ENCODE peak calls at places on chromosomes 11 and 22, in five cellular contexts. N, S, I, E and F are unnamed samples.

GRCh38 chr11:45383229-45383628 is 97.1 kb upstream of the SYT13 start:
- DNase-seq in N (no peak), S (no peak), I (no peak), E (no peak), F (no peak)

GRCh38 chr11:125071831-125072209 is 8.7 kb downstream of the SLC37A2 start:
- DNase-seq in N (no peak), S (no peak), I (no peak), E (no peak), F (no peak)

GRCh38 chr11:19978668-19979518 is 181.4 kb downstream of the DBX1 start:
- DNase-seq in N (no peak), S (no peak), I (peak; percentile 65), E (peak; percentile 79), F (peak; percentile 19)

GRCh38 chr11:43116071-43116470 is 195.7 kb upstream of the API5 start:
- DNase-seq in N (no peak), S (no peak), I (no peak), E (no peak), F (no peak)

GRCh38 chr11:88523362-88524028 is 186.0 kb upstream of the CTSC start:
- DNase-seq in N (no peak), S (no peak), I (no peak), E (no peak), F (no peak)

GRCh38 chr11:102323542-102324261 is 6.4 kb downstream of the BIRC3 start:
- DNase-seq in N (no peak), S (no peak), I (no peak), E (no peak), F (no peak)

GRCh38 chr11:44178381-44178780 is 82.9 kb downstream of the EXT2 start:
- DNase-seq in N (no peak), S (peak; percentile 18), I (no peak), E (no peak), F (no peak)

GRCh38 chr11:35923452-35923851 is 20.4 kb upstream of the LDLRAD3 start:
- DNase-seq in N (no peak), S (no peak), I (no peak), E (no peak), F (no peak)

GRCh38 chr11:69513196-69513595 is 31.7 kb downstream of the LINC01488 start:
- DNase-seq in N (no peak), S (no peak), I (no peak), E (no peak), F (no peak)

GRCh38 chr22:45473626-45474237 is 29.0 kb upstream of the FBLN1 start:
- DNase-seq in N (no peak), S (no peak), I (no peak), E (no peak), F (no peak)

GRCh38 chr22:31088233-31088986 is 7.3 kb downstream of the SMTN start:
- DNase-seq in N (peak; percentile 77), S (peak; percentile 25), I (no peak), E (no peak), F (no peak)

GRCh38 chr22:31087744-31088215 is 6.7 kb downstream of the SMTN start:
- DNase-seq in N (no peak), S (peak; percentile 10), I (no peak), E (no peak), F (no peak)

GRCh38 chr22:31085493-31085824 is 4.3 kb downstream of the SMTN start:
- DNase-seq in N (no peak), S (no peak), I (no peak), E (no peak), F (no peak)

GRCh38 chr22:31085928-31086327 is 4.8 kb downstream of the SMTN start:
- DNase-seq in N (no peak), S (peak; percentile 11), I (no peak), E (no peak), F (no peak)

GRCh38 chr22:31086703-31087330 is 5.7 kb downstream of the SMTN start:
- DNase-seq in N (no peak), S (no peak), I (no peak), E (no peak), F (no peak)
- H3K27ac ChIP-seq in N (peak overlapping the region; percentile 5), S (peak overlapping the region; percentile 28), I (peak overlapping the region; percentile 15), E (no peak overlapping the region), F (peak overlapping the region; percentile 98)

GRCh38 chr11:127931811-127932210 is 655.5 kb downstream of the ETS1 start:
- DNase-seq in N (no peak), S (no peak), I (no peak), E (no peak), F (no peak)

GRCh38 chr11:127925430-127925829 is 661.9 kb downstream of the ETS1 start:
- DNase-seq in N (no peak), S (no peak), I (no peak), E (no peak), F (no peak)

DNA sequence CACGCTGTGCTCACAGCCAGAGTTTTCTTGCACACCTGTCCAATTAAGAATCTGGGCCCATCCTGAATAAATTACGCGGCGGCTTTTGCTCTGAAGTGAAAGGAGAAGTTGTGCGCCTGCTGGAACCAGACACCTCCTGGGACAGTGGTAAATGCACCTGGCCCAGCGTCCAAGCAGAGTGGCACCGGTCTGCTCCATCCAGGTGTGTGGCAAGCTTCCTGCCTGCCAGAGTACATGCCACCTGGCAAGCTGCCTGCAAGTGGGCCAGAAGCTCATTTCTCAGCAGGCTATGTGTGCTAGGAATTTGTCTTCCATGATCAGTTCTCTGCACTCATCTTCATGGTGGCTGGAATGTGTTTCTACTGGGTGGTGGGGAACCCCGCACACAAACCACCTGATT is 660.6 kb downstream of the ETS1 start:
- DNase-seq in N (no peak), S (no peak), I (no peak), E (no peak), F (no peak)
- H3K9me3 ChIP-seq in N (no peaks in the 10 kb centered on the region), S (no peaks in the 10 kb centered on the region), I (no peaks in the 10 kb centered on the region), E (no peaks in the 10 kb centered on the region), F (no peaks in the 10 kb centered on the region)

DNA sequence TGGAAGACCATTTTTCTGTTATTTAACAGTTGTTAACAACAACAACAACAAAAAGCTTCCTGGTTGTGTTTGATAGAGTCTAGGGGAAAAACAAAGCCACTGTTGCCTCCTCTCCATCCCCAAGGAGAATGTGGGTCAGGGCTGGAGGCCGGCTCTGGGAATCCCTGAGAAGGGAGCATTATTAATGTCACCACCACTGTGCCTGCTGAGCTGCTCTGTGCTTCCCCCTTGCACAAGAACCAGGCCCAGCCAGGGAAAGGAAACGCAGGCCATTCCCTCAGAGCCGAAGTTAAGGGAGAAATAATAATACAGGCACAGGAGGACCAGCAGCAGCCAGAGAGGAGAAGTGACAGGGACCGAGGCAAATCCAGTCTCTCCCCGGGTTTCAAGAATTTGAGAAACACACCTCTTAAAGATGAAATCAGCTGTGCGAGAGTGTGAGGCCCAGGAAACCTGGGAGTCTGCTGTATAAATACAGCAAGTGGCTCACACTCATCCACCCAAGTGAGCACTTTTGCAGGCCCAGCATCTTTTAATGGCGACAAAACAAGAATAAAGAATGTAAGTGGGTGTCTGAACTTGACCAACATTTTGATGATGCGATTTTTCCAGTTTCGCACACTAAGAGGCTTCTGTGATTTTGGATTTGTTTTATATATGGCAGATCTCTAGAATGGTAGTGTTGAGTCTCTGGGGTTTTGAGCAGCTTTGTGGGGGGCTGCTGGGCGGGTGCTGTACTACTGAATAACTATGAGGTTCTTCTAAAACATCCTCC is 539.2 kb downstream of the NTM start:
- DNase-seq in N (no peak), S (no peak), I (no peak), E (no peak), F (no peak)
- H3K4me3 ChIP-seq in N (no peak overlapping the region), S (no peak overlapping the region), I (no peak overlapping the region), E (no peak overlapping the region), F (no peak overlapping the region)

GRCh38 chr22:38304526-38304925 is 12.7 kb downstream of the CSNK1E start:
- DNase-seq in N (no peak), S (no peak), I (no peak), E (no peak), F (no peak)
- H3K27ac ChIP-seq in N (peak overlapping the region; percentile 6), S (peak overlapping the region; percentile 66), I (no peak overlapping the region), E (no peak overlapping the region), F (peak overlapping the region; percentile 79)

DNA sequence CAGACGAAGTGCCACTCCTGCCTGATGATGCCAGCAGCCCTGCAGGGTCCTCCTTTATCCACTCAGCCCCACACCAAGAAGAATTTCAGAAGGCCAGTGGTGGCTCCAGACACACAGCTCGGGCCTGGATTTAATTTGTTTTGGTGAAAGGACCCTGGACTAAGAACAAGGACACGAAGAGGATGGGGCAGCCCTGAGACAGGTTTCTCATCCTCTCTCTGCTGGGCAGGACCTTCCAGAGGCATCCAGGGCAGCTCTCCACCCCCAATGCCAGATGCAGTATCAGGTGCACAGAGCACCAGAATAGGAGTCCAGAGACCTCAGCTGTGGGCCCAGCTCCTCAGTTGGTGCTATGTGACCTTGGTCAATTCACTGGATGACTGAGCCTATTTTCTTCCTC is 72.0 kb downstream of the TRIM29 start:
- DNase-seq in N (peak; percentile 28), S (no peak), I (no peak), E (no peak), F (peak; percentile 54)
- H3K9me3 ChIP-seq in N (no peaks in the 10 kb centered on the region), S (no peaks in the 10 kb centered on the region), I (no peaks in the 10 kb centered on the region), E (no peaks in the 10 kb centered on the region), F (no peaks in the 10 kb centered on the region)

GRCh38 chr11:59207988-59208432 is 4.7 kb downstream of the MPEG1 start:
- DNase-seq in N (no peak), S (no peak), I (no peak), E (peak; percentile 65), F (no peak)

GRCh38 chr11:59212744-59213573 is at the start of gene MPEG1:
- DNase-seq in N (no peak), S (no peak), I (no peak), E (no peak), F (no peak)

GRCh38 chr11:59214141-59214893 is 1.6 kb upstream of the MPEG1 start:
- DNase-seq in N (no peak), S (no peak), I (no peak), E (no peak), F (no peak)

GRCh38 chr11:59208956-59209355 is 3.8 kb downstream of the MPEG1 start:
- DNase-seq in N (no peak), S (no peak), I (no peak), E (no peak), F (no peak)

GRCh38 chr11:59212222-59212621 is 505 bp downstream of the MPEG1 start:
- DNase-seq in N (no peak), S (no peak), I (no peak), E (no peak), F (no peak)
- H3K4me3 ChIP-seq in N (peak overlapping the region; percentile 29), S (no peak overlapping the region), I (no peak overlapping the region), E (no peak overlapping the region), F (no peak overlapping the region)

DNA sequence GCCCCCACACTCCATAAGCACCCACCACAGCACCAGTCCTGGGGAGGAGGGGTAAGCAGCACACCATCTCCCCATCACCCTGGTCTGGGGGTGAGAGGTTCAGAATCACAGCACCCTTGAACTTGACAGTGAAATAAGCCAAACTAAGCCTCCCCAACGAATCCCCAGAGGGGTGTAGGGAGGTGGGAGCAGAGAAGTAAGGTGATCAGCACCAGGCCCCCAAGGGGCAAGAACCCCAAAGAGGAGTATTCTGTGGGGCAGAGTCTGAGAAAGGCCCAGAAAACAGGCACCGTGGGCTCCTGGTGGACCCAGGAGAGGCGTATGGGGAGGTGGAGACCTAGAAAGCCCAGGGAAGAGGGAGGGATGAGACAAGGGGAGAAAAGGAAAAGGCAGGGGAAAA is 30.9 kb downstream of the ARAP1 start:
- DNase-seq in N (no peak), S (no peak), I (no peak), E (no peak), F (no peak)
- H3K27ac ChIP-seq in N (peak overlapping the region; percentile 85), S (peak overlapping the region; percentile 90), I (peak overlapping the region; percentile 71), E (peak overlapping the region; percentile 94), F (peak overlapping the region; percentile 90)

GRCh38 chr22:19793656-19794310 is 33.2 kb downstream of the TBX1 start:
- DNase-seq in N (no peak), S (no peak), I (no peak), E (no peak), F (no peak)
- H3K9me3 ChIP-seq in N (no peaks in the 10 kb centered on the region), S (no peaks in the 10 kb centered on the region), I (no peaks in the 10 kb centered on the region), E (no peaks in the 10 kb centered on the region), F (no peaks in the 10 kb centered on the region)